ENCODE peak calls at places on chromosomes 5 and 9, in eight cellular contexts. D, W, X, Y, U, B, Q and J are unnamed samples.

GRCh38 chr5:120465281-120465961 is 1.3 kb downstream of the PRR16 start:
- DNase-seq in Y (no peak), D (peak; percentile 35), Q (no peak), U (no peak), X (no peak), B (peak; percentile 23), W (peak; percentile 5), J (peak; percentile 41)

GRCh38 chr9:133693116-133693515 is 45.0 kb downstream of the SARDH start:
- DNase-seq in X (no peak), U (no peak), W (no peak), B (no peak), Y (no peak), Q (no peak), D (no peak), J (no peak)

GRCh38 chr5:108079754-108080153 is 302.1 kb downstream of the FBXL17 start:
- DNase-seq in B (no peak), U (no peak), Y (no peak), W (no peak), X (no peak), D (no peak), Q (no peak), J (no peak)

GRCh38 chr9:107749787-107750444 is 260.3 kb upstream of the KLF4 start:
- DNase-seq in Y (peak; percentile 75), D (peak; percentile 94), B (peak; percentile 83), X (peak; percentile 82), U (no peak), W (no peak), Q (no peak), J (peak; percentile 92)

GRCh38 chr9:109910616-109911568 is 130.9 kb downstream of the PALM2AKAP2 start:
- DNase-seq in Q (no peak), W (no peak), Y (no peak), B (peak; percentile 48), U (no peak), D (no peak), X (no peak), J (peak; percentile 53)

GRCh38 chr5:149358294-149358651 is 427 bp downstream of the PCYOX1L start:
- DNase-seq in U (no peak), Q (peak; percentile 60), D (peak; percentile 38), Y (peak; percentile 35), B (no peak), X (peak; percentile 49), W (peak; percentile 18), J (no peak)

GRCh38 chr9:135474915-135475314 is 4.7 kb upstream of the PPP1R26 start:
- DNase-seq in X (no peak), W (peak; percentile 26), U (no peak), Q (no peak), Y (peak; percentile 40), D (peak; percentile 19), B (no peak), J (no peak)

GRCh38 chr5:923473-923873 is 30.8 kb downstream of the TRIP13 start:
- DNase-seq in B (peak; percentile 95), U (peak; percentile 54), W (peak; percentile 83), Q (peak; percentile 71), D (peak; percentile 87), Y (peak; percentile 84), X (peak; percentile 82), J (no peak)

GRCh38 chr9:125759812-125760134 is 12.6 kb downstream of the PBX3 start:
- DNase-seq in Q (no peak), B (no peak), U (no peak), Y (no peak), D (peak; percentile 50), W (no peak), X (peak; percentile 49), J (no peak)